ENCODE peak calls at places on chromosomes 5 and 9, in five cellular contexts. O is transverse colon, R is stomach, F is tibial nerve, H is A549. D is an unnamed sample.

GRCh38 chr5:44183753-44184152 is 205.5 kb downstream of the FGF10 start:
- DNase-seq in H (no peak), R (no peak), F (no peak), O (no peak), D (no peak)

GRCh38 chr5:10607023-10607665 is 43.3 kb downstream of the ANKRD33B start:
- DNase-seq in R (no peak), H (no peak), F (no peak), O (peak; percentile 38), D (no peak)

GRCh38 chr5:147484708-147485020 is 25.2 kb downstream of the DPYSL3 start:
- DNase-seq in O (no peak), H (no peak), R (no peak), F (no peak), D (no peak)

GRCh38 chr5:16916262-16916878 is 19.7 kb downstream of the MYO10 start:
- DNase-seq in F (no peak), H (no peak), O (no peak), R (no peak), D (no peak)

GRCh38 chr5:167642779-167643517 is 648.5 kb upstream of the WWC1 start:
- DNase-seq in O (no peak), H (no peak), F (no peak), R (no peak), D (no peak)

GRCh38 chr5:36177715-36178556 is 26.0 kb downstream of the SKP2 start:
- DNase-seq in R (no peak), F (no peak), H (peak; percentile 13), O (no peak), D (no peak)

GRCh38 chr5:33808699-33809098 is 83.1 kb downstream of the ADAMTS12 start:
- DNase-seq in R (no peak), H (no peak), O (no peak), F (no peak), D (no peak)

GRCh38 chr9:129328357-129329103 is 150.5 kb upstream of the IER5L start:
- DNase-seq in O (no peak), R (no peak), H (no peak), F (no peak), D (no peak)

GRCh38 chr5:124546643-124547042 is 199.8 kb downstream of the ZNF608 start:
- DNase-seq in R (no peak), O (no peak), H (no peak), F (no peak), D (no peak)

GRCh38 chr5:150579462-150580400 is 60.7 kb upstream of the SYNPO start:
- DNase-seq in R (no peak), H (no peak), O (peak; percentile 39), F (no peak), D (no peak)

GRCh38 chr9:87076825-87077224 is 129.5 kb upstream of the GAS1 start:
- DNase-seq in F (no peak), H (no peak), O (no peak), R (no peak), D (no peak)

GRCh38 chr9:124618476-124618875 is 111.3 kb upstream of the NR5A1 start:
- DNase-seq in R (no peak), O (no peak), H (no peak), F (no peak), D (no peak)

GRCh38 chr5:155299342-155300006 is 285.9 kb downstream of the KIF4B start:
- DNase-seq in R (no peak), F (no peak), H (no peak), O (no peak), D (no peak)

GRCh38 chr5:126234563-126235195 is 188.5 kb upstream of the GRAMD2B start:
- DNase-seq in O (peak; percentile 19), H (peak; percentile 11), R (no peak), F (no peak), D (no peak)

GRCh38 chr9:95486318-95486717 is 30.5 kb downstream of the PTCH1 start:
- DNase-seq in O (no peak), F (no peak), H (no peak), R (peak; percentile 94), D (no peak)

GRCh38 chr9:122219856-122220672 is 8.7 kb downstream of the LHX6 start:
- DNase-seq in O (no peak), F (no peak), H (no peak), R (no peak), D (no peak)

GRCh38 chr5:38752622-38753021 is 93.2 kb upstream of the OSMR start:
- DNase-seq in R (no peak), F (no peak), H (no peak), O (no peak), D (no peak)

GRCh38 chr5:153402550-153402949 is 87.9 kb upstream of the GRIA1 start:
- DNase-seq in R (no peak), F (no peak), H (no peak), O (no peak), D (no peak)

GRCh38 chr5:142290574-142291299 is 34.1 kb downstream of the SPRY4 start:
- DNase-seq in O (no peak), H (no peak), F (no peak), R (no peak), D (no peak)

GRCh38 chr5:130400091-130400490 is 495.8 kb downstream of the CHSY3 start:
- DNase-seq in O (no peak), R (no peak), H (peak; percentile 36), F (no peak), D (no peak)

GRCh38 chr5:178780581-178781498 is 50.4 kb upstream of the ZNF354A start:
- DNase-seq in H (no peak), F (no peak), R (no peak), O (no peak), D (no peak)

GRCh38 chr5:108743344-108743743 is 4.4 kb upstream of the FER start:
- DNase-seq in R (no peak), O (no peak), H (no peak), F (no peak), D (no peak)

GRCh38 chr5:37086466-37087178 is 162.6 kb downstream of the CPLANE1 start:
- DNase-seq in F (no peak), H (no peak), R (no peak), O (peak; percentile 24), D (no peak)

GRCh38 chr9:89426389-89426961 is 71.4 kb downstream of the SEMA4D start:
- DNase-seq in F (no peak), O (peak; percentile 62), R (no peak), H (no peak), D (no peak)

GRCh38 chr9:122226142-122226757 is 2.5 kb downstream of the LHX6 start:
- DNase-seq in O (no peak), H (no peak), R (no peak), F (no peak), D (no peak)

GRCh38 chr9:74876611-74877010 is 11.1 kb downstream of the TRPM6 start:
- DNase-seq in O (no peak), R (no peak), F (no peak), H (no peak), D (no peak)

GRCh38 chr5:73376618-73377170 is 71.9 kb downstream of the FOXD1 start:
- DNase-seq in O (no peak), H (no peak), F (no peak), R (no peak), D (no peak)

GRCh38 chr5:73375949-73376348 is 72.6 kb downstream of the FOXD1 start:
- DNase-seq in O (no peak), R (no peak), H (no peak), F (no peak), D (no peak)

GRCh38 chr5:73373814-73374510 is 74.6 kb downstream of the FOXD1 start:
- DNase-seq in R (no peak), F (no peak), H (no peak), O (no peak), D (no peak)

GRCh38 chr5:73378070-73378469 is 70.5 kb downstream of the FOXD1 start:
- DNase-seq in F (no peak), R (no peak), H (no peak), O (no peak), D (no peak)

DNA sequence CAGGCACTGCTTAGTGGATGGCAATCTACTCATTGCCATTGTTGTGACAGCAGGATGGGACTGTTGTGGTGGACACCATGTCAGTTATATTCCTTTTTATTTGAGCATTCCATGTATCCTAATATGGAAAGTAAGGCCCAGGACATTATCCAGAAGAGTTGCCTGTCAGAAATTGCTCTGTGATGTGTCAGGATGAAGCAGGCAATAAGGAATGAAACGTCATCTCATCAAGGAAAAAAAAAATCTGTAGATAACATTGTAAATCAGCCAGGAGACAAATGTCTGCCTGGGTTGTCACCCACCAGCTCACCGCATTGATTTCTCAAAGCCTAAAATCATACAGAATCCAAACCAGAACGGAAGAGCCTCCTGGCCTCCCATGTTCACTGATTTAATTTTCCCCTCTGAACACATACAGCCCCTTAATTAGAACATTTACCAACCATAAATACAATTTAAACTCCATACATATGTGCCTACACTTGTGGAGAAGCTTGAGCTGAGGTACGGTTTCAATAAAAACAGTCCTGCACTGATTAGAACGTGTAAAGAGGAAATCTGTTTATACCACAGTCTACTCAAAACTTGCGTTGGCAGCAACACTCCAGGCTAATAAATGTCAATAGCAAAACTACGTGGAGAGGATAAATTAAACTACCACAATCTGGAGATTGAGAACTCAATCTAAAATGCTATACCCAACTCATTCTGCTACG is 73.9 kb downstream of the FOXD1 start:
- DNase-seq in O (no peak), H (no peak), R (no peak), F (no peak), D (no peak)
- TF ChIP-seq EP300 in O (no peak), H (no peak), R (no peak), F (no peak), D (no peak)

GRCh38 chr9:79673614-79674013 is 101.8 kb downstream of the TLE4 start:
- DNase-seq in R (no peak), O (no peak), F (no peak), H (no peak), D (no peak)
- TF ChIP-seq EP300 in R (no peak), O (no peak), F (no peak), H (no peak), D (no peak)

DNA sequence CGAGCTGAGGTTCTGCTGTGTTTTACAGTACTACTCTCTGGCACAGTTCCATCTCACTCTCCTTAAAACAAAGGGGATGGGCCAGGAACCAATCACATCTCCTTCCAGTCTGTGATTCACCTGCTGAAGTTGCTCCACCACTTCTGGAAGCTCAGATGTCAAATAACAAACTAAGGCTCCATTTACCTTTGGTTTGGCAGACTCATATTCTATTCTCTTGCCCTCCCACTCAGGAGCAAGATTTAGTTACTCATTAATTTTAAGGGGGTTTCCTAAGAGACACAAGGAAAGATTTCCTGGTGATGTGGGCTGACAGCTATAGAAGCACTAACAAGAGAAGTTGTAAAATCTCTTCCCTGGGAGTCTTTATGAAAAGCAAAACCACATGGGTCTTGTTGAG is 37.8 kb upstream of the KIF2A start:
- DNase-seq in F (no peak), O (no peak), R (no peak), H (peak; percentile 14), D (no peak)
- TF ChIP-seq EP300 in F (no peak), O (no peak), R (no peak), H (no peak), D (no peak)

DNA sequence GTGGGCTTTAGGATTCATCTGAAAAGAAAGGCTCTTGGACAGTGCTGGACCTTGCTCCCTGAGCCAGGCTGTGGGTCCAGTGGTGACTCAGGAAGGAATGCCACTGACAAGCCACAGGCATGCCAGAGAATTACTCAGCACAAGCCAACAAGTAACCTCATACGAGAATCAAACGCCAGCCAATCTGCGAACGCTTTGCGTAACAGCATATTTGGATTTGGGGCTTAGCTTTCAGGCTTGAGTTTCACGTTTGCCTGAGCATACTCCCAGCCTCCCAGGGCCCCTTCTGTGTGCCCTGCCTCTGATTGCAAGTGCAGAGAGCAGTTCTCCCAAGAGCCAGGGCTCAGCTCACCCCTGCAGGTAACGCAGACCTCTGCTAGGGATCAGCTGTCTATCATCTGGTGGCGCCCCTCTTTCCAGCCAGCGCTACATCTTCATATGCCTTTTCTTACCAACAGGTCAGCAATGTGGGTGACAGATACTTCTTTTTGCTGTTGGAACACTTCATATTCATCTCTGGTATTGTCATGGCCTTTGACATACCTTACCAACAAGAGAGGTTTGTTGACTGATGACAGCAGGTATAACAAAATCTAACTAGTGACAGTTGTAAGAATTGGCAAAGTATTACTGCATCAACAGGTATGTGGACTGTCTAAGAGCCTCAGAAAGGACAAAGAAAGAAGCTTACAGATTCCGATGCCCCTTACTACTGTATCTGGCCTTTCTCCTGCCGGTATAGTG is 30.1 kb upstream of the ZSWIM6 start:
- DNase-seq in F (no peak), H (peak; percentile 90), R (peak; percentile 88), O (peak; percentile 66), D (peak; percentile 39)
- TF ChIP-seq EP300 in F (peak; percentile 62), H (peak; percentile 71), R (no peak), O (no peak), D (no peak)